ENCODE peak calls at places on chromosomes 12 and 14, in eight cellular contexts. One of them, this sample, is unnamed.

GRCh38 chr14:86672071-86672470 is 1142.1 kb downstream of the FLRT2 start:
- DNase-seq in left ventricle myocardium inferior: no peak
- DNase-seq in lower lobe of right lung: no peak
- DNase-seq in HFF-Myc: no peak
- DNase-seq in mesendoderm: no peak
- DNase-seq in BE2C: no peak
- DNase-seq in AG04450: no peak
- DNase-seq in astrocyte of the spinal cord: no peak
- DNase-seq in this sample: no peak

GRCh38 chr14:68696721-68697495 is 96.0 kb downstream of the ZFP36L1 start:
- DNase-seq in left ventricle myocardium inferior: no peak
- DNase-seq in lower lobe of right lung: no peak
- DNase-seq in HFF-Myc: no peak
- DNase-seq in mesendoderm: no peak
- DNase-seq in BE2C: no peak
- DNase-seq in AG04450: no peak
- DNase-seq in astrocyte of the spinal cord: no peak
- DNase-seq in this sample: no peak

GRCh38 chr14:104442611-104443390 is 136.8 kb upstream of the C14orf180 start:
- DNase-seq in left ventricle myocardium inferior: no peak
- DNase-seq in lower lobe of right lung: no peak
- DNase-seq in HFF-Myc: no peak
- DNase-seq in mesendoderm: no peak
- DNase-seq in BE2C: no peak
- DNase-seq in AG04450: no peak
- DNase-seq in astrocyte of the spinal cord: no peak
- DNase-seq in this sample: no peak

GRCh38 chr14:53842938-53843337 is 113.7 kb downstream of the BMP4 start:
- DNase-seq in left ventricle myocardium inferior: no peak
- DNase-seq in lower lobe of right lung: no peak
- DNase-seq in HFF-Myc: no peak
- DNase-seq in mesendoderm: no peak
- DNase-seq in BE2C: no peak
- DNase-seq in AG04450: no peak
- DNase-seq in astrocyte of the spinal cord: peak
- DNase-seq in this sample: peak

GRCh38 chr12:45415393-45415817 is 199.5 kb downstream of the ANO6 start:
- DNase-seq in left ventricle myocardium inferior: peak
- DNase-seq in lower lobe of right lung: no peak
- DNase-seq in HFF-Myc: peak
- DNase-seq in mesendoderm: peak
- DNase-seq in BE2C: peak
- DNase-seq in AG04450: peak
- DNase-seq in astrocyte of the spinal cord: peak
- DNase-seq in this sample: peak

GRCh38 chr14:102226356-102227125 is 78.4 kb downstream of the MOK start:
- DNase-seq in left ventricle myocardium inferior: no peak
- DNase-seq in lower lobe of right lung: no peak
- DNase-seq in HFF-Myc: no peak
- DNase-seq in mesendoderm: no peak
- DNase-seq in BE2C: no peak
- DNase-seq in AG04450: no peak
- DNase-seq in astrocyte of the spinal cord: no peak
- DNase-seq in this sample: no peak

GRCh38 chr14:76760331-76761197 is 704 bp upstream of the VASH1 start:
- DNase-seq in left ventricle myocardium inferior: no peak
- DNase-seq in lower lobe of right lung: no peak
- DNase-seq in HFF-Myc: no peak
- DNase-seq in mesendoderm: no peak
- DNase-seq in BE2C: no peak
- DNase-seq in AG04450: no peak
- DNase-seq in astrocyte of the spinal cord: no peak
- DNase-seq in this sample: no peak

GRCh38 chr14:68684466-68685418 is 108.1 kb downstream of the ZFP36L1 start:
- DNase-seq in left ventricle myocardium inferior: no peak
- DNase-seq in lower lobe of right lung: no peak
- DNase-seq in HFF-Myc: no peak
- DNase-seq in mesendoderm: no peak
- DNase-seq in BE2C: no peak
- DNase-seq in AG04450: no peak
- DNase-seq in astrocyte of the spinal cord: no peak
- DNase-seq in this sample: no peak

GRCh38 chr14:63877594-63877993 is 24.8 kb downstream of the SYNE2 start:
- DNase-seq in left ventricle myocardium inferior: no peak
- DNase-seq in lower lobe of right lung: no peak
- DNase-seq in HFF-Myc: no peak
- DNase-seq in mesendoderm: no peak
- DNase-seq in BE2C: no peak
- DNase-seq in AG04450: no peak
- DNase-seq in astrocyte of the spinal cord: no peak
- DNase-seq in this sample: no peak

GRCh38 chr12:5328669-5329068 is 103.2 kb upstream of the NTF3 start:
- DNase-seq in left ventricle myocardium inferior: no peak
- DNase-seq in lower lobe of right lung: no peak
- DNase-seq in HFF-Myc: no peak
- DNase-seq in mesendoderm: no peak
- DNase-seq in BE2C: no peak
- DNase-seq in AG04450: no peak
- DNase-seq in astrocyte of the spinal cord: no peak
- DNase-seq in this sample: no peak

GRCh38 chr12:11718768-11719253 is 69.3 kb downstream of the ETV6 start:
- DNase-seq in left ventricle myocardium inferior: no peak
- DNase-seq in lower lobe of right lung: no peak
- DNase-seq in HFF-Myc: no peak
- DNase-seq in mesendoderm: peak
- DNase-seq in BE2C: peak
- DNase-seq in AG04450: no peak
- DNase-seq in astrocyte of the spinal cord: peak
- DNase-seq in this sample: peak

GRCh38 chr12:9798008-9798619 is 29.2 kb upstream of the KLRF1 start:
- DNase-seq in left ventricle myocardium inferior: no peak
- DNase-seq in lower lobe of right lung: no peak
- DNase-seq in HFF-Myc: peak
- DNase-seq in mesendoderm: peak
- DNase-seq in BE2C: no peak
- DNase-seq in AG04450: no peak
- DNase-seq in astrocyte of the spinal cord: peak
- DNase-seq in this sample: peak

GRCh38 chr14:54444003-54444402 is 2.8 kb upstream of the CNIH1 start:
- DNase-seq in left ventricle myocardium inferior: no peak
- DNase-seq in lower lobe of right lung: no peak
- DNase-seq in HFF-Myc: no peak
- DNase-seq in mesendoderm: no peak
- DNase-seq in BE2C: no peak
- DNase-seq in AG04450: no peak
- DNase-seq in astrocyte of the spinal cord: peak
- DNase-seq in this sample: peak

GRCh38 chr12:45725631-45726593 is 3.6 kb upstream of the ARID2 start:
- DNase-seq in left ventricle myocardium inferior: no peak
- DNase-seq in lower lobe of right lung: no peak
- DNase-seq in HFF-Myc: no peak
- DNase-seq in mesendoderm: peak
- DNase-seq in BE2C: peak
- DNase-seq in AG04450: no peak
- DNase-seq in astrocyte of the spinal cord: peak
- DNase-seq in this sample: peak

GRCh38 chr12:57255916-57256315 is 4.9 kb upstream of the STAC3 start:
- DNase-seq in left ventricle myocardium inferior: no peak
- DNase-seq in lower lobe of right lung: no peak
- DNase-seq in HFF-Myc: no peak
- DNase-seq in mesendoderm: no peak
- DNase-seq in BE2C: no peak
- DNase-seq in AG04450: no peak
- DNase-seq in astrocyte of the spinal cord: no peak
- DNase-seq in this sample: no peak

GRCh38 chr12:739349-739748 is 13.0 kb upstream of the WNK1 start:
- DNase-seq in left ventricle myocardium inferior: no peak
- DNase-seq in lower lobe of right lung: no peak
- DNase-seq in HFF-Myc: no peak
- DNase-seq in mesendoderm: no peak
- DNase-seq in BE2C: no peak
- DNase-seq in AG04450: no peak
- DNase-seq in astrocyte of the spinal cord: no peak
- DNase-seq in this sample: no peak
- H3K4me3 ChIP-seq in left ventricle myocardium inferior: no peak
- H3K4me3 ChIP-seq in lower lobe of right lung: no peak
- H3K4me3 ChIP-seq in HFF-Myc: no peak
- H3K4me3 ChIP-seq in mesendoderm: no peak
- H3K4me3 ChIP-seq in BE2C: no peak
- H3K4me3 ChIP-seq in AG04450: no peak
- H3K4me3 ChIP-seq in astrocyte of the spinal cord: no peak
- H3K4me3 ChIP-seq in this sample: no peak

GRCh38 chr12:98274430-98275130 is 240.8 kb upstream of the TMPO start:
- DNase-seq in left ventricle myocardium inferior: no peak
- DNase-seq in lower lobe of right lung: no peak
- DNase-seq in HFF-Myc: no peak
- DNase-seq in mesendoderm: no peak
- DNase-seq in BE2C: no peak
- DNase-seq in AG04450: no peak
- DNase-seq in astrocyte of the spinal cord: no peak
- DNase-seq in this sample: no peak
- H3K4me3 ChIP-seq in left ventricle myocardium inferior: no peak
- H3K4me3 ChIP-seq in lower lobe of right lung: no peak
- H3K4me3 ChIP-seq in HFF-Myc: no peak
- H3K4me3 ChIP-seq in mesendoderm: no peak
- H3K4me3 ChIP-seq in BE2C: no peak
- H3K4me3 ChIP-seq in AG04450: no peak
- H3K4me3 ChIP-seq in astrocyte of the spinal cord: no peak
- H3K4me3 ChIP-seq in this sample: no peak

GRCh38 chr12:7061138-7061537 is 620 bp downstream of the C1S start:
- DNase-seq in left ventricle myocardium inferior: no peak
- DNase-seq in lower lobe of right lung: no peak
- DNase-seq in HFF-Myc: no peak
- DNase-seq in mesendoderm: peak
- DNase-seq in BE2C: no peak
- DNase-seq in AG04450: no peak
- DNase-seq in astrocyte of the spinal cord: no peak
- DNase-seq in this sample: no peak
- H3K4me3 ChIP-seq in left ventricle myocardium inferior: peak
- H3K4me3 ChIP-seq in lower lobe of right lung: peak
- H3K4me3 ChIP-seq in HFF-Myc: peak
- H3K4me3 ChIP-seq in mesendoderm: no peak
- H3K4me3 ChIP-seq in BE2C: no peak
- H3K4me3 ChIP-seq in AG04450: peak
- H3K4me3 ChIP-seq in astrocyte of the spinal cord: no peak
- H3K4me3 ChIP-seq in this sample: peak

DNA sequence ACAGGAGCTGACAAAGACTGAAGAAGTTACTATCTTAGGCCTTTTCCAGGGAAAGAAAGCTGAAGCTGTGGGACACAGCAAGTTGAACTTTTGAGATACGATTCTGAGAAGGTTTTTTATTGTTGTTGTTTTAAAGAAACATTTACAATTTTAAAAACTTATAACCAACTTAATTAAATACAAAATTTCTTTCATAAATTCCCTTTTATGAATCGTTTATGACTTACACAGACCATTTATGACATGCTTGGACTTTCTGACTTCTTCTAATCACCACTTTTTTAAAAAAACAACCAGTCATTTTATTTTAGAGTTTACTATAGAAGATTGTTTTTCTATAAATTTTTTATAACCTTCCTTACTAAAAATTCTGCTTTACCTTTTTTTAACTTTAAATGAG is 68.7 kb downstream of the DHRS2 start:
- DNase-seq in left ventricle myocardium inferior: no peak
- DNase-seq in lower lobe of right lung: no peak
- DNase-seq in HFF-Myc: no peak
- DNase-seq in mesendoderm: peak
- DNase-seq in BE2C: no peak
- DNase-seq in AG04450: no peak
- DNase-seq in astrocyte of the spinal cord: peak
- DNase-seq in this sample: peak
- H3K4me3 ChIP-seq in left ventricle myocardium inferior: no peak
- H3K4me3 ChIP-seq in lower lobe of right lung: no peak
- H3K4me3 ChIP-seq in HFF-Myc: no peak
- H3K4me3 ChIP-seq in mesendoderm: no peak
- H3K4me3 ChIP-seq in BE2C: no peak
- H3K4me3 ChIP-seq in AG04450: no peak
- H3K4me3 ChIP-seq in astrocyte of the spinal cord: no peak
- H3K4me3 ChIP-seq in this sample: no peak

DNA sequence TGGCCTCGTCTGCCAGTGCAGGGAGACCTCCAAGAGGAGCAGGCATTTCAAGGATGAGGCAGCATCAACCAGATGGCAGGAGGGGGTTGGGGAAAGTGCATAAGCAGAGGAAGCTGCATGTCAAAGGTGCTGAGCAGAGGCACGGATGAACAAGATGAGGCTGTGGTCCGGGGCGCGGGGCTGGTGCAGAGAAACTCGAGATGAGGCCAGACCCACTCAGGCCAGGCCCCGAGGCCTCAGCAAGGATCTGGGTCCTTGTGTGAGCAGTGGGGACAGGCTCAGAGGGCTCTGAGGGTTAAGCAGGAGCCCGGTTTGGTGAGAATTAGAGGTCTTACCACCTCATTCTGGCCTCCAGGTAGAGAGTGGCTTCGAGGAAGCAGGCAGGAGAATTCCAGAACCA is 98.8 kb downstream of the DICER1 start:
- DNase-seq in left ventricle myocardium inferior: no peak
- DNase-seq in lower lobe of right lung: no peak
- DNase-seq in HFF-Myc: no peak
- DNase-seq in mesendoderm: no peak
- DNase-seq in BE2C: no peak
- DNase-seq in AG04450: no peak
- DNase-seq in astrocyte of the spinal cord: no peak
- DNase-seq in this sample: no peak
- H3K4me3 ChIP-seq in left ventricle myocardium inferior: no peak
- H3K4me3 ChIP-seq in lower lobe of right lung: no peak
- H3K4me3 ChIP-seq in HFF-Myc: no peak
- H3K4me3 ChIP-seq in mesendoderm: no peak
- H3K4me3 ChIP-seq in BE2C: no peak
- H3K4me3 ChIP-seq in AG04450: no peak
- H3K4me3 ChIP-seq in astrocyte of the spinal cord: no peak
- H3K4me3 ChIP-seq in this sample: no peak

This sample was measured in choroid plexus epithelial cell.